ENCODE peak calls at places on chromosomes 7 and 10, in four cellular contexts. One of them, this sample, is unnamed.

GRCh38 chr10:112631501-112632410 is 184.7 kb downstream of the VTI1A start:
- DNase-seq in NCI-H2171 treated with DMSO at 0.1 percent for 48 hours: no peak
- DNase-seq in prostate gland: no peak
- DNase-seq in neuronal stem cell: no peak
- DNase-seq in this sample: no peak

GRCh38 chr7:150941983-150942590 is 36.0 kb downstream of the KCNH2 start:
- DNase-seq in NCI-H2171 treated with DMSO at 0.1 percent for 48 hours: peak; percentile 47
- DNase-seq in prostate gland: no peak
- DNase-seq in neuronal stem cell: no peak
- DNase-seq in this sample: no peak

GRCh38 chr10:110786172-110786571 is 85.6 kb upstream of the PDCD4 start:
- DNase-seq in neuronal stem cell: no peak
- DNase-seq in NCI-H2171 treated with DMSO at 0.1 percent for 48 hours: no peak
- DNase-seq in prostate gland: no peak
- DNase-seq in this sample: no peak

GRCh38 chr7:158684329-158684728 is 20.3 kb downstream of the NCAPG2 start:
- DNase-seq in neuronal stem cell: no peak
- DNase-seq in NCI-H2171 treated with DMSO at 0.1 percent for 48 hours: no peak
- DNase-seq in prostate gland: no peak
- DNase-seq in this sample: no peak

GRCh38 chr7:2405601-2406345 is 2.4 kb downstream of the CHST12 start:
- DNase-seq in neuronal stem cell: no peak
- DNase-seq in NCI-H2171 treated with DMSO at 0.1 percent for 48 hours: no peak
- DNase-seq in prostate gland: no peak
- DNase-seq in this sample: no peak

GRCh38 chr7:140719711-140720110 is 23.2 kb downstream of the NDUFB2 start:
- DNase-seq in NCI-H2171 treated with DMSO at 0.1 percent for 48 hours: no peak
- DNase-seq in prostate gland: no peak
- DNase-seq in neuronal stem cell: no peak
- DNase-seq in this sample: no peak

GRCh38 chr7:132755538-132756481 is 179.5 kb upstream of the PLXNA4 start:
- DNase-seq in NCI-H2171 treated with DMSO at 0.1 percent for 48 hours: no peak
- DNase-seq in neuronal stem cell: no peak
- DNase-seq in prostate gland: no peak
- DNase-seq in this sample: peak; percentile 79

GRCh38 chr10:32600317-32600716 is 154.4 kb downstream of the CCDC7 start:
- DNase-seq in prostate gland: no peak
- DNase-seq in NCI-H2171 treated with DMSO at 0.1 percent for 48 hours: no peak
- DNase-seq in neuronal stem cell: no peak
- DNase-seq in this sample: no peak

GRCh38 chr10:97023401-97024180 is 162.2 kb downstream of the SLIT1 start:
- DNase-seq in prostate gland: no peak
- DNase-seq in neuronal stem cell: no peak
- DNase-seq in NCI-H2171 treated with DMSO at 0.1 percent for 48 hours: no peak
- DNase-seq in this sample: no peak

GRCh38 chr10:15360566-15360965 is 10.5 kb downstream of the FAM171A1 start:
- DNase-seq in NCI-H2171 treated with DMSO at 0.1 percent for 48 hours: no peak
- DNase-seq in neuronal stem cell: no peak
- DNase-seq in prostate gland: no peak
- DNase-seq in this sample: no peak

GRCh38 chr10:29386347-29386999 is 97.6 kb downstream of the LYZL1 start:
- DNase-seq in neuronal stem cell: peak; percentile 23
- DNase-seq in prostate gland: no peak
- DNase-seq in NCI-H2171 treated with DMSO at 0.1 percent for 48 hours: peak; percentile 21
- DNase-seq in this sample: peak; percentile 28

GRCh38 chr10:21687197-21687993 is 153.4 kb downstream of the MLLT10 start:
- DNase-seq in prostate gland: no peak
- DNase-seq in neuronal stem cell: no peak
- DNase-seq in NCI-H2171 treated with DMSO at 0.1 percent for 48 hours: no peak
- DNase-seq in this sample: no peak

GRCh38 chr10:3926268-3926667 is 141.3 kb upstream of the KLF6 start:
- DNase-seq in prostate gland: no peak
- DNase-seq in NCI-H2171 treated with DMSO at 0.1 percent for 48 hours: no peak
- DNase-seq in neuronal stem cell: no peak
- DNase-seq in this sample: no peak

GRCh38 chr7:26508917-26509316 is 217.3 kb downstream of the SNX10 start:
- DNase-seq in NCI-H2171 treated with DMSO at 0.1 percent for 48 hours: no peak
- DNase-seq in prostate gland: no peak
- DNase-seq in neuronal stem cell: no peak
- DNase-seq in this sample: no peak

GRCh38 chr7:149856583-149856982 is 17.2 kb upstream of the ATP6V0E2 start:
- DNase-seq in prostate gland: no peak
- DNase-seq in NCI-H2171 treated with DMSO at 0.1 percent for 48 hours: no peak
- DNase-seq in neuronal stem cell: no peak
- DNase-seq in this sample: no peak

GRCh38 chr7:47806701-47807103 is 141.6 kb downstream of the PKD1L1 start:
- DNase-seq in NCI-H2171 treated with DMSO at 0.1 percent for 48 hours: no peak
- DNase-seq in neuronal stem cell: no peak
- DNase-seq in prostate gland: no peak
- DNase-seq in this sample: peak; percentile 27

GRCh38 chr10:79050896-79051555 is 17.7 kb upstream of the ZMIZ1 start:
- DNase-seq in NCI-H2171 treated with DMSO at 0.1 percent for 48 hours: no peak
- DNase-seq in neuronal stem cell: no peak
- DNase-seq in prostate gland: no peak
- DNase-seq in this sample: no peak

GRCh38 chr10:72257051-72257892 is 16.5 kb upstream of the DDIT4 start:
- DNase-seq in NCI-H2171 treated with DMSO at 0.1 percent for 48 hours: no peak
- DNase-seq in prostate gland: no peak
- DNase-seq in neuronal stem cell: no peak
- DNase-seq in this sample: no peak

GRCh38 chr7:12444785-12445184 is 41.1 kb upstream of the VWDE start:
- DNase-seq in prostate gland: no peak
- DNase-seq in NCI-H2171 treated with DMSO at 0.1 percent for 48 hours: no peak
- DNase-seq in neuronal stem cell: no peak
- DNase-seq in this sample: no peak

GRCh38 chr10:45418859-45419672 is 45.0 kb downstream of the ALOX5 start:
- DNase-seq in neuronal stem cell: peak; percentile 68
- DNase-seq in prostate gland: peak; percentile 29
- DNase-seq in NCI-H2171 treated with DMSO at 0.1 percent for 48 hours: no peak
- DNase-seq in this sample: peak; percentile 29

GRCh38 chr7:13050703-13051102 is 363.3 kb downstream of the ARL4A start:
- DNase-seq in neuronal stem cell: no peak
- DNase-seq in NCI-H2171 treated with DMSO at 0.1 percent for 48 hours: no peak
- DNase-seq in prostate gland: no peak
- DNase-seq in this sample: no peak

GRCh38 chr7:45402480-45403218 is 171.5 kb upstream of the ADCY1 start:
- DNase-seq in prostate gland: no peak
- DNase-seq in neuronal stem cell: no peak
- DNase-seq in NCI-H2171 treated with DMSO at 0.1 percent for 48 hours: no peak
- DNase-seq in this sample: no peak

GRCh38 chr7:45901566-45901965 is 13.3 kb downstream of the IGFBP1 start:
- DNase-seq in prostate gland: no peak
- DNase-seq in NCI-H2171 treated with DMSO at 0.1 percent for 48 hours: no peak
- DNase-seq in neuronal stem cell: no peak
- DNase-seq in this sample: no peak

GRCh38 chr7:127891854-127892438 is 139.3 kb downstream of the LRRC4 start:
- DNase-seq in prostate gland: no peak
- DNase-seq in NCI-H2171 treated with DMSO at 0.1 percent for 48 hours: peak; percentile 17
- DNase-seq in neuronal stem cell: no peak
- DNase-seq in this sample: no peak

GRCh38 chr10:128078136-128078969 is 47.9 kb downstream of the MKI67 start:
- DNase-seq in neuronal stem cell: peak; percentile 27
- DNase-seq in prostate gland: no peak
- DNase-seq in NCI-H2171 treated with DMSO at 0.1 percent for 48 hours: peak; percentile 23
- DNase-seq in this sample: peak; percentile 61

GRCh38 chr7:39465055-39465929 is 100.9 kb upstream of the YAE1 start:
- DNase-seq in prostate gland: peak; percentile 29
- DNase-seq in neuronal stem cell: peak; percentile 55
- DNase-seq in NCI-H2171 treated with DMSO at 0.1 percent for 48 hours: peak; percentile 80
- DNase-seq in this sample: peak; percentile 53

GRCh38 chr10:122939819-122940543 is 14.0 kb downstream of the C10orf88 start:
- DNase-seq in neuronal stem cell: no peak
- DNase-seq in NCI-H2171 treated with DMSO at 0.1 percent for 48 hours: no peak
- DNase-seq in prostate gland: no peak
- DNase-seq in this sample: no peak

GRCh38 chr7:159020987-159021386 is 123.7 kb downstream of the VIPR2 start:
- DNase-seq in neuronal stem cell: no peak
- DNase-seq in prostate gland: no peak
- DNase-seq in NCI-H2171 treated with DMSO at 0.1 percent for 48 hours: no peak
- DNase-seq in this sample: no peak

GRCh38 chr7:150851497-150852370 is 583 bp upstream of the AOC1 start:
- DNase-seq in NCI-H2171 treated with DMSO at 0.1 percent for 48 hours: no peak
- DNase-seq in prostate gland: no peak
- DNase-seq in neuronal stem cell: no peak
- DNase-seq in this sample: no peak

This sample was measured in head of caudate nucleus.